ENCODE peak calls at places on chromosomes 5 and 9, in seven cellular contexts. One of them, this sample, is unnamed. For H3K4me1, the result is how much of the 10 kb centered on the place peaks cover.

GRCh38 chr9:110256142-110256391 is 240 bp downstream of the TXN start:
- DNase-seq in fibroblast of lung: no peak
- DNase-seq in mesenchymal stem cell: no peak
- DNase-seq in cardiac muscle cell: no peak
- DNase-seq in heart right ventricle: no peak
- DNase-seq in colonic mucosa: no peak
- DNase-seq in esophagus squamous epithelium: no peak
- DNase-seq in this sample: no peak

GRCh38 chr5:34772267-34772666 is 66.7 kb upstream of the TTC23L start:
- DNase-seq in fibroblast of lung: no peak
- DNase-seq in colonic mucosa: no peak
- DNase-seq in cardiac muscle cell: no peak
- DNase-seq in mesenchymal stem cell: no peak
- DNase-seq in esophagus squamous epithelium: no peak
- DNase-seq in heart right ventricle: no peak
- DNase-seq in this sample: no peak

GRCh38 chr9:92265159-92265558 is 28.3 kb downstream of the IARS1 start:
- DNase-seq in cardiac muscle cell: no peak
- DNase-seq in heart right ventricle: no peak
- DNase-seq in colonic mucosa: no peak
- DNase-seq in esophagus squamous epithelium: no peak
- DNase-seq in fibroblast of lung: peak
- DNase-seq in mesenchymal stem cell: peak
- DNase-seq in this sample: no peak

GRCh38 chr5:59813761-59814562 is 79.6 kb downstream of the PDE4D start:
- DNase-seq in fibroblast of lung: peak
- DNase-seq in heart right ventricle: no peak
- DNase-seq in mesenchymal stem cell: peak
- DNase-seq in cardiac muscle cell: peak
- DNase-seq in colonic mucosa: peak
- DNase-seq in esophagus squamous epithelium: no peak
- DNase-seq in this sample: peak

GRCh38 chr9:130557077-130557468 is 22.3 kb upstream of the FUBP3 start:
- DNase-seq in esophagus squamous epithelium: no peak
- DNase-seq in mesenchymal stem cell: no peak
- DNase-seq in heart right ventricle: no peak
- DNase-seq in cardiac muscle cell: no peak
- DNase-seq in colonic mucosa: no peak
- DNase-seq in fibroblast of lung: no peak
- DNase-seq in this sample: no peak

GRCh38 chr5:145520335-145520734 is 314.8 kb downstream of the PRELID2 start:
- DNase-seq in colonic mucosa: no peak
- DNase-seq in esophagus squamous epithelium: no peak
- DNase-seq in mesenchymal stem cell: no peak
- DNase-seq in heart right ventricle: no peak
- DNase-seq in cardiac muscle cell: no peak
- DNase-seq in fibroblast of lung: no peak
- DNase-seq in this sample: no peak

GRCh38 chr9:85262333-85262732 is 479.4 kb downstream of the AGTPBP1 start:
- DNase-seq in cardiac muscle cell: peak
- DNase-seq in colonic mucosa: no peak
- DNase-seq in heart right ventricle: no peak
- DNase-seq in fibroblast of lung: peak
- DNase-seq in esophagus squamous epithelium: no peak
- DNase-seq in mesenchymal stem cell: peak
- DNase-seq in this sample: no peak

GRCh38 chr9:110050925-110051355 is 157.0 kb downstream of the C9orf152 start:
- DNase-seq in fibroblast of lung: peak
- DNase-seq in cardiac muscle cell: peak
- DNase-seq in heart right ventricle: no peak
- DNase-seq in colonic mucosa: no peak
- DNase-seq in esophagus squamous epithelium: no peak
- DNase-seq in mesenchymal stem cell: peak
- DNase-seq in this sample: no peak

GRCh38 chr5:54881286-54882005 is 103.9 kb downstream of the ESM1 start:
- DNase-seq in cardiac muscle cell: no peak
- DNase-seq in esophagus squamous epithelium: no peak
- DNase-seq in fibroblast of lung: peak
- DNase-seq in mesenchymal stem cell: no peak
- DNase-seq in heart right ventricle: no peak
- DNase-seq in colonic mucosa: no peak
- DNase-seq in this sample: no peak

GRCh38 chr5:74019923-74020322 is 393.9 kb downstream of the ARHGEF28 start:
- DNase-seq in esophagus squamous epithelium: no peak
- DNase-seq in colonic mucosa: no peak
- DNase-seq in heart right ventricle: no peak
- DNase-seq in mesenchymal stem cell: no peak
- DNase-seq in fibroblast of lung: no peak
- DNase-seq in cardiac muscle cell: peak
- DNase-seq in this sample: no peak

GRCh38 chr9:122816163-122816867 is 12.1 kb downstream of the PDCL start:
- DNase-seq in esophagus squamous epithelium: no peak
- DNase-seq in cardiac muscle cell: peak
- DNase-seq in fibroblast of lung: no peak
- DNase-seq in mesenchymal stem cell: no peak
- DNase-seq in colonic mucosa: peak
- DNase-seq in heart right ventricle: peak
- DNase-seq in this sample: no peak

GRCh38 chr5:74040811-74041491 is 415.0 kb downstream of the ARHGEF28 start:
- DNase-seq in cardiac muscle cell: peak
- DNase-seq in esophagus squamous epithelium: no peak
- DNase-seq in mesenchymal stem cell: no peak
- DNase-seq in heart right ventricle: no peak
- DNase-seq in colonic mucosa: no peak
- DNase-seq in fibroblast of lung: peak
- DNase-seq in this sample: no peak

GRCh38 chr5:91850031-91850430 is 466.9 kb upstream of the ARRDC3 start:
- DNase-seq in fibroblast of lung: peak
- DNase-seq in mesenchymal stem cell: peak
- DNase-seq in heart right ventricle: no peak
- DNase-seq in colonic mucosa: no peak
- DNase-seq in cardiac muscle cell: no peak
- DNase-seq in esophagus squamous epithelium: no peak
- DNase-seq in this sample: no peak

GRCh38 chr9:96230002-96230401 is 72.0 kb downstream of the HSD17B3 start:
- DNase-seq in esophagus squamous epithelium: no peak
- DNase-seq in colonic mucosa: no peak
- DNase-seq in heart right ventricle: no peak
- DNase-seq in mesenchymal stem cell: no peak
- DNase-seq in fibroblast of lung: no peak
- DNase-seq in cardiac muscle cell: no peak
- DNase-seq in this sample: no peak

GRCh38 chr9:89608646-89609335 is 4.0 kb downstream of the GADD45G start:
- DNase-seq in cardiac muscle cell: no peak
- DNase-seq in mesenchymal stem cell: no peak
- DNase-seq in colonic mucosa: no peak
- DNase-seq in heart right ventricle: no peak
- DNase-seq in esophagus squamous epithelium: no peak
- DNase-seq in fibroblast of lung: no peak
- DNase-seq in this sample: no peak

GRCh38 chr5:179266291-179267070 is 78.8 kb downstream of the ADAMTS2 start:
- DNase-seq in esophagus squamous epithelium: no peak
- DNase-seq in mesenchymal stem cell: no peak
- DNase-seq in fibroblast of lung: no peak
- DNase-seq in heart right ventricle: no peak
- DNase-seq in cardiac muscle cell: peak
- DNase-seq in colonic mucosa: no peak
- DNase-seq in this sample: no peak
- H3K4me1 ChIP-seq in esophagus squamous epithelium: under half
- H3K4me1 ChIP-seq in mesenchymal stem cell: under half
- H3K4me1 ChIP-seq in fibroblast of lung: half or more
- H3K4me1 ChIP-seq in heart right ventricle: under half
- H3K4me1 ChIP-seq in cardiac muscle cell: under half
- H3K4me1 ChIP-seq in colonic mucosa: under half
- H3K4me1 ChIP-seq in this sample: under half

GRCh38 chr9:14403112-14403511 is 89.2 kb upstream of the NFIB start:
- DNase-seq in mesenchymal stem cell: no peak
- DNase-seq in cardiac muscle cell: no peak
- DNase-seq in heart right ventricle: no peak
- DNase-seq in fibroblast of lung: no peak
- DNase-seq in esophagus squamous epithelium: no peak
- DNase-seq in colonic mucosa: no peak
- DNase-seq in this sample: no peak

GRCh38 chr9:14396171-14396570 is 82.2 kb upstream of the NFIB start:
- DNase-seq in esophagus squamous epithelium: no peak
- DNase-seq in heart right ventricle: peak
- DNase-seq in mesenchymal stem cell: no peak
- DNase-seq in fibroblast of lung: no peak
- DNase-seq in colonic mucosa: no peak
- DNase-seq in cardiac muscle cell: no peak
- DNase-seq in this sample: no peak

GRCh38 chr9:14399736-14400657 is 86.1 kb upstream of the NFIB start:
- DNase-seq in cardiac muscle cell: peak
- DNase-seq in colonic mucosa: no peak
- DNase-seq in fibroblast of lung: no peak
- DNase-seq in esophagus squamous epithelium: no peak
- DNase-seq in mesenchymal stem cell: peak
- DNase-seq in heart right ventricle: no peak
- DNase-seq in this sample: no peak

GRCh38 chr9:14405176-14405575 is 91.2 kb upstream of the NFIB start:
- DNase-seq in esophagus squamous epithelium: no peak
- DNase-seq in cardiac muscle cell: no peak
- DNase-seq in colonic mucosa: no peak
- DNase-seq in heart right ventricle: no peak
- DNase-seq in fibroblast of lung: no peak
- DNase-seq in mesenchymal stem cell: no peak
- DNase-seq in this sample: no peak

DNA sequence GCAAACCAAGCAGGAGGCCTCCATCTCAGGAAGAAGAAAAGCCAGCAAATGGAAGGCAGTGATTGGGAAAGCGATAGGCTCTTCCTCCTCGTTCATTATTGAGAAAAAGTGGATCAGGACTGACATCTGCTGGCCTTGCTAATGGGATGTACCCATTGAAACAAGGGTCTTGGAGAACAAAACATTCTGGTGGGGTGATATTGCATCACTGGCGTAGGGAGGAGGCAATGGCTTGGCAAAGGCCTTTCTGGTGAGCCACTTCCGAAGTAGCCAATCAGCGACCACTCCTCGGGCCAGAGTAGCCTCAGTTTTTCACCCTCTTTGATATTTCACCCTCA is 86.7 kb upstream of the NFIB start:
- DNase-seq in cardiac muscle cell: peak
- DNase-seq in fibroblast of lung: peak
- DNase-seq in colonic mucosa: peak
- DNase-seq in esophagus squamous epithelium: no peak
- DNase-seq in heart right ventricle: peak
- DNase-seq in mesenchymal stem cell: peak
- DNase-seq in this sample: peak
- H3K4me3 ChIP-seq in cardiac muscle cell: no peak
- H3K4me3 ChIP-seq in fibroblast of lung: peak
- H3K4me3 ChIP-seq in colonic mucosa: no peak
- H3K4me3 ChIP-seq in esophagus squamous epithelium: no peak
- H3K4me3 ChIP-seq in heart right ventricle: no peak
- H3K4me3 ChIP-seq in mesenchymal stem cell: no peak
- H3K4me3 ChIP-seq in this sample: no peak

DNA sequence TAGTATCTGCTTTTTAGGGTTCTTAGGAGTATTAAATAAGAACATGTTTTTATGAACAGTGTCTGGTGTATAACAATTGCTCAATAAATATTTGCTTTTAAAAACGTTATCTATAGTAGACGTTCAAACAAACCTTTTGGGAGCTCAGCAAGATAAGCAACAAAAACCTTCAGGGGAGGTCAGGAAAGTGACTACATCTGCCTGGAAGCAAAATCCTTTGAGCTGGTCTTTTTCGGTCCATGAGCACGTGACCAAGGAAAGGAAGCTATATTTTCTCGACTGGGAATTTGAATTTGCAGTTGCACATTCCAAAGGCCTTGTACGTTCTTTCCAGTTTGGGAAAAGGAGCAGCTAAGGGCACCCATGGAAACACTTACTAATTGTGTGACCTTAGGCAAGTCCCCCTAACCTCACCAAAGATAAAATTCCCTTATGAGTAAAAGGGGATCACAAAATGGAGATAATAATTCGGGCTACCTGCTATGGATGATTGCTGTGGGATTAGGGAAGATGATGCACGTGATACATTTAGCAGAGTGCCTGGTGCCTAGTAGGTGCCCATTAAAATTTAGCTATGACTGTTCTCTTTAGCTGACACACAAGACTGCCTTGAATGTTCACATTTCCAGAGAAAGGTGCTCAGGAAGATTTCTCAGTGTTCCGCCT is 45.4 kb downstream of the PTTG1 start:
- DNase-seq in colonic mucosa: no peak
- DNase-seq in mesenchymal stem cell: peak
- DNase-seq in cardiac muscle cell: peak
- DNase-seq in fibroblast of lung: peak
- DNase-seq in heart right ventricle: no peak
- DNase-seq in esophagus squamous epithelium: no peak
- DNase-seq in this sample: peak
- H3K4me1 ChIP-seq in colonic mucosa: under half
- H3K4me1 ChIP-seq in mesenchymal stem cell: under half
- H3K4me1 ChIP-seq in cardiac muscle cell: under half
- H3K4me1 ChIP-seq in fibroblast of lung: under half
- H3K4me1 ChIP-seq in heart right ventricle: under half
- H3K4me1 ChIP-seq in esophagus squamous epithelium: under half
- H3K4me1 ChIP-seq in this sample: under half

DNA sequence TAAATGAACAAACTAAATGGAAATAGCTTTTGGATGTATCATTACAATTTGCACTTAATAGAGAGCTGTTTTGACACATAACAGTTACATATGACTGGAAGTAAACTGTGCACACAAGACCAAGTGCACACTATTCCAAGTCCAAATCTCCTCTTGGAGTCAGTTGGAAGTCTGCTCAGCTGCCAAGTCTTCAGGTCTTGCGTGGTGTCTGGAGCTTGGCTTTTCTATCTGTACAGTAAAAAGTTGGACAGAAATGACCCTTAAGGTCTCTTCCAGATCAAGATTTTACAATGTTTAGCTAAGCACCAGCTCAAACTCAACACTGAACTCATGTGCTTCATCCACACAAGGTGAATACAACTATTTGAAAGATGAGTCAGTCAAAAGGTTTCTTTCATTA is 456.9 kb downstream of the RASEF start:
- DNase-seq in heart right ventricle: no peak
- DNase-seq in mesenchymal stem cell: peak
- DNase-seq in cardiac muscle cell: no peak
- DNase-seq in fibroblast of lung: peak
- DNase-seq in esophagus squamous epithelium: no peak
- DNase-seq in colonic mucosa: no peak
- DNase-seq in this sample: no peak
- H3K4me3 ChIP-seq in heart right ventricle: no peak
- H3K4me3 ChIP-seq in mesenchymal stem cell: no peak
- H3K4me3 ChIP-seq in cardiac muscle cell: no peak
- H3K4me3 ChIP-seq in fibroblast of lung: no peak
- H3K4me3 ChIP-seq in esophagus squamous epithelium: no peak
- H3K4me3 ChIP-seq in colonic mucosa: no peak
- H3K4me3 ChIP-seq in this sample: no peak